ENCODE peak calls at places on chromosome 15, in six cellular contexts. V is A549, S is WTC11, G is K562, Y is HepG2, P is endothelial cell of umbilical vein. M is an unnamed sample.
A peak's percentile ranks its signal among the peaks of the same experiment; 100 is the strongest.

GRCh38 chr15:74172751-74173544 is 562 bp upstream of the ISLR start:
- DNase-seq in V (no peak), S (peak; percentile 36), P (no peak), Y (no peak), G (peak; percentile 34), M (no peak)

GRCh38 chr15:70281811-70282307 is 184.1 kb upstream of the TLE3 start:
- DNase-seq in Y (no peak), V (no peak), P (no peak), S (no peak), G (no peak), M (no peak)

GRCh38 chr15:89096664-89097063 is 8.4 kb downstream of the ABHD2 start:
- DNase-seq in G (no peak), Y (no peak), P (no peak), S (no peak), V (no peak), M (no peak)

GRCh38 chr15:61916104-61916503 is 144.1 kb downstream of the VPS13C start:
- DNase-seq in P (no peak), S (no peak), V (no peak), G (no peak), Y (no peak), M (no peak)

GRCh38 chr15:85168642-85169173 is 187.1 kb downstream of the PDE8A start:
- DNase-seq in Y (peak; percentile 24), S (peak; percentile 83), V (peak; percentile 75), G (peak; percentile 32), P (peak; percentile 55), M (peak; percentile 72)

GRCh38 chr15:92365079-92365478 is 28.6 kb upstream of the ST8SIA2 start:
- DNase-seq in S (no peak), P (no peak), Y (peak; percentile 45), G (no peak), V (no peak), M (no peak)

GRCh38 chr15:93152951-93153350 is 63.9 kb upstream of the RGMA start:
- DNase-seq in Y (no peak), G (no peak), P (no peak), S (no peak), V (no peak), M (no peak)

GRCh38 chr15:31083394-31083790 is 18.1 kb downstream of the TRPM1 start:
- DNase-seq in Y (peak; percentile 48), P (no peak), V (no peak), S (no peak), G (no peak), M (no peak)

GRCh38 chr15:74240002-74240568 is 4.0 kb downstream of the CCDC33 start:
- DNase-seq in P (peak; percentile 92), V (peak; percentile 93), S (peak; percentile 23), Y (peak; percentile 40), G (no peak), M (no peak)

GRCh38 chr15:73647259-73648026 is 14.3 kb upstream of the NPTN start:
- DNase-seq in S (no peak), P (no peak), V (peak; percentile 34), G (no peak), Y (no peak), M (no peak)

GRCh38 chr15:39092354-39092753 is 488.5 kb upstream of the THBS1 start:
- DNase-seq in G (no peak), Y (no peak), S (no peak), V (no peak), P (no peak), M (no peak)

GRCh38 chr15:80375968-80376891 is 28.0 kb upstream of the ARNT2 start:
- DNase-seq in P (no peak), Y (no peak), V (no peak), G (no peak), S (no peak), M (no peak)

GRCh38 chr15:88484781-88485246 is 17.3 kb downstream of the MRPS11 start:
- DNase-seq in Y (no peak), V (no peak), S (no peak), P (no peak), G (no peak), M (no peak)

GRCh38 chr15:76866008-76866407 is 39.1 kb downstream of the SCAPER start:
- DNase-seq in Y (no peak), P (no peak), V (no peak), S (no peak), G (no peak), M (no peak)

GRCh38 chr15:62649793-62650420 is 392.6 kb upstream of the TPM1 start:
- DNase-seq in S (no peak), G (no peak), V (no peak), Y (no peak), P (no peak), M (no peak)

GRCh38 chr15:101220060-101220459 is 31.8 kb downstream of the CHSY1 start:
- DNase-seq in P (no peak), G (no peak), S (no peak), V (no peak), Y (no peak), M (no peak)

GRCh38 chr15:80898040-80898439 is 91.6 kb downstream of the MESD start:
- DNase-seq in S (no peak), P (no peak), Y (peak; percentile 15), G (no peak), V (no peak), M (no peak)

GRCh38 chr15:69224383-69224782 is 63.9 kb downstream of the GLCE start:
- DNase-seq in G (no peak), P (peak; percentile 16), V (no peak), S (peak; percentile 18), Y (peak; percentile 94), M (no peak)

GRCh38 chr15:69223083-69223813 is 62.8 kb downstream of the GLCE start:
- DNase-seq in P (no peak), S (no peak), G (no peak), V (no peak), Y (no peak), M (no peak)

GRCh38 chr15:69222002-69222474 is 61.6 kb downstream of the GLCE start:
- DNase-seq in S (no peak), P (no peak), Y (peak; percentile 75), V (no peak), G (no peak), M (no peak)

GRCh38 chr15:69226028-69226355 is 65.6 kb downstream of the GLCE start:
- DNase-seq in P (no peak), V (no peak), Y (no peak), G (no peak), S (no peak), M (no peak)

GRCh38 chr15:69225355-69226027 is 65.1 kb downstream of the GLCE start:
- DNase-seq in P (peak; percentile 62), G (no peak), S (no peak), V (peak; percentile 55), Y (peak; percentile 49), M (no peak)
- TF ChIP-seq JUN in P (no peak), G (no peak), S (no peak), V (no peak), Y (no peak), M (no peak)

GRCh38 chr15:57440167-57440566 is 63.9 kb downstream of the CGNL1 start:
- DNase-seq in S (no peak), P (no peak), V (no peak), Y (no peak), G (no peak), M (no peak)
- TF ChIP-seq JUN in S (no peak), P (no peak), V (no peak), Y (no peak), G (no peak), M (no peak)

DNA sequence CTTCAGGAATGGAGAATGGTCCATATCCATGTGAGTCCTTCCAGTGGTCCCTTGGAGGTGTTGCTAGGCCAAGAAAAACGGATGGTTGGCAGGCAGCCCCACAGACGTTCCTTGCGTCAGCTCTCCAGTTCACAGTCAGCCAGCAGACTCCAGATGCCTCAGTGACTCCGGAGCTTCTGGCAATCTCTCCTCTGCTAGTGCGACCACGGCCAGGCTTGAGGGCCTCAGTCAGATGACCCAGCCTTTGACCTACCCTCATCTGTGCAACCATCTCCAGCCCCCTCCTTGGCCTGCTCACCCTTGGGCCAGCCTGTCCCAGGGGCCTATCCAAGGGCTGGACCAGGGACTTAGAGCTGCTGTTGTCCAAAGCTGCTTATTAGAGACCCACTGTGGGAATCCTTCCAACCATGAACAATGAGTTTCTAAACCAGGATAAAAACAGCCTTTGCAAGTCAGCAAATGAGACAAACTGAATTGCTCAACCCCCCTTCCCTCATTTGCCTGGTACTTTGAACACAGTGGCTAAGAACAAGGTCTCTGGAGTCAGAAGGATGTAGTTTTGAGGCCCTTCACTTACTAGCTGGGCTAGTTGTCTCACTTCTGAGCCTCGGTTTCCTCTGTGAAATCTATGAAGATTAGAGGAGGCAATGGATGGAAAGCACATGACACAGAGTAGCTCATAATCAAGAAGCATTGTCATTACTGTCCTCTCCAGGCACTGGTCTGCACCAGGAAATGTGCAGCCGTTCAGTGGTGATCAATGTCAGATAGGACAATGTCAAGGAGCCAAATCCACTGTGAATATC is 44.8 kb downstream of the ANP32A start:
- DNase-seq in Y (no peak), V (no peak), S (no peak), G (no peak), P (peak; percentile 48), M (no peak)
- TF ChIP-seq JUN in Y (no peak), V (no peak), S (no peak), G (no peak), P (no peak), M (no peak)

GRCh38 chr15:26864664-26865191 is 2.1 kb upstream of the GABRA5 start:
- DNase-seq in S (peak; percentile 60), P (peak; percentile 4), V (peak; percentile 85), Y (no peak), G (peak; percentile 16), M (no peak)
- TF ChIP-seq JUN in S (no peak), P (no peak), V (peak; percentile 35), Y (no peak), G (no peak), M (no peak)

DNA sequence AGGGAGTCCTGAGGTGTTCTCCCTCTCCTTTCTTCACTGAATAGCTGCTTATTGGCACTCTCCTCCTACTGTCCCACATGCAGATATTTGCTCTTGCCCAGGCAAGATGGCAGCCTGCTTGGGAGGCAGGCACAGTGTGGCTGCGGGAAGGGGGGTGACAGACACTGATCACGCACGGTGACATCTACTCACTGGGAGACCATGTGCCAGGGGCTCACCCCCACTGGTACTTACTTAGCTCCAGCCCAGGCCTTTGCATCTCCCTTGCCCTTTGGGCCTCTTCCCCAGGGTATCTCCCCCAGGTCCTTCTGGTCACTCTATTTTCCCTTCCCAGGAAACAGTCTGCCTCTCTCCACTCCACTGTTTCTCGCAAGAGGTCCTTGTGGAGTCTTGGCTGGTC is 6.4 kb downstream of the PLA2G4E start:
- DNase-seq in G (no peak), Y (no peak), V (no peak), P (no peak), S (no peak), M (no peak)
- TF ChIP-seq JUN in G (no peak), Y (no peak), V (no peak), P (no peak), S (no peak), M (no peak)

GRCh38 chr15:97870771-97871170 is 89.7 kb upstream of the ARRDC4 start:
- DNase-seq in V (no peak), P (no peak), Y (no peak), G (no peak), S (no peak), M (no peak)
- TF ChIP-seq JUN in V (no peak), P (no peak), Y (no peak), G (no peak), S (no peak), M (no peak)

M was measured in H1.